ENCODE peak calls at places on chromosomes 3 and 15, in ten cellular contexts. P, J, G, I, S, X, A, Y, H and D are unnamed samples.

GRCh38 chr3:171428321-171428787 is 31.9 kb downstream of the TNIK start:
- DNase-seq in A (no peak), S (no peak), J (no peak), I (no peak), Y (no peak), X (no peak), P (no peak), G (no peak), H (no peak), D (no peak)

GRCh38 chr3:142614059-142614626 is 17.9 kb downstream of the PLS1 start:
- DNase-seq in Y (no peak), H (no peak), J (no peak), A (no peak), P (no peak), X (no peak), G (no peak), I (no peak), S (no peak), D (no peak)

GRCh38 chr3:175940243-175940642 is 1081.1 kb downstream of the NAALADL2 start:
- DNase-seq in Y (no peak), G (no peak), X (no peak), H (peak), A (no peak), P (no peak), J (no peak), I (no peak), S (peak), D (peak)

GRCh38 chr3:194184265-194184751 is 48.4 kb downstream of the HES1 start:
- DNase-seq in I (no peak), G (no peak), P (no peak), S (no peak), Y (no peak), A (no peak), X (no peak), H (no peak), J (no peak), D (no peak)

GRCh38 chr15:96515391-96515790 is 184.9 kb downstream of the NR2F2 start:
- DNase-seq in P (no peak), J (no peak), S (no peak), Y (no peak), A (no peak), H (no peak), X (no peak), G (no peak), I (no peak), D (no peak)

GRCh38 chr3:24195504-24196230 is 250.6 kb downstream of the NR1D2 start:
- DNase-seq in G (no peak), I (no peak), A (no peak), H (peak), X (no peak), P (no peak), Y (no peak), J (no peak), S (no peak), D (no peak)

GRCh38 chr3:82044918-82045715 is 283.7 kb upstream of the GBE1 start:
- DNase-seq in X (no peak), I (no peak), Y (no peak), H (no peak), P (no peak), G (no peak), S (no peak), J (no peak), A (no peak), D (no peak)

GRCh38 chr3:134677196-134677986 is 26.6 kb upstream of the KY start:
- DNase-seq in G (no peak), P (peak), A (no peak), S (peak), H (no peak), J (peak), X (peak), I (no peak), Y (no peak), D (no peak)

GRCh38 chr3:52444860-52445793 is at the start of gene SEMA3G:
- DNase-seq in X (peak), Y (peak), S (peak), A (peak), G (no peak), P (peak), I (peak), J (peak), H (peak), D (no peak)

GRCh38 chr3:86629511-86629910 is 361.4 kb downstream of the VGLL3 start:
- DNase-seq in A (no peak), I (no peak), Y (no peak), S (no peak), H (no peak), X (no peak), P (no peak), G (no peak), J (no peak), D (no peak)

GRCh38 chr15:68429691-68430470 is 2.1 kb downstream of the ITGA11 start:
- DNase-seq in J (no peak), X (no peak), A (no peak), I (no peak), S (no peak), G (no peak), Y (no peak), P (no peak), H (peak), D (no peak)

GRCh38 chr3:126433496-126434263 is 39.0 kb downstream of the CFAP100 start:
- DNase-seq in Y (peak), I (no peak), G (no peak), J (no peak), H (no peak), X (no peak), S (no peak), A (no peak), P (peak), D (no peak)

GRCh38 chr3:10421996-10422395 is 83.4 kb downstream of the ATP2B2 start:
- DNase-seq in J (no peak), A (no peak), P (no peak), S (no peak), X (no peak), Y (no peak), I (no peak), G (no peak), H (no peak), D (no peak)

GRCh38 chr15:73899197-73900128 is 26.1 kb downstream of the TBC1D21 start:
- DNase-seq in I (no peak), P (no peak), G (no peak), J (no peak), H (peak), Y (no peak), S (no peak), X (no peak), A (no peak), D (no peak)

GRCh38 chr15:74863239-74864056 is 9.7 kb downstream of the SCAMP2 start:
- DNase-seq in X (no peak), A (no peak), S (no peak), Y (no peak), G (no peak), P (peak), I (no peak), J (no peak), H (peak), D (peak)

GRCh38 chr15:37933685-37934084 is 755 bp upstream of the TMCO5A start:
- DNase-seq in G (no peak), S (no peak), J (no peak), X (no peak), Y (no peak), A (no peak), P (no peak), H (peak), I (no peak), D (peak)

GRCh38 chr15:70096215-70096974 is 1.3 kb downstream of the TLE3 start:
- DNase-seq in J (no peak), S (peak), I (peak), G (peak), X (peak), A (peak), H (peak), P (peak), Y (peak), D (no peak)

GRCh38 chr3:186259612-186260383 is 102.2 kb downstream of the DGKG start:
- DNase-seq in P (peak), H (peak), G (peak), S (peak), I (peak), J (peak), Y (peak), X (peak), A (peak), D (peak)

DNA sequence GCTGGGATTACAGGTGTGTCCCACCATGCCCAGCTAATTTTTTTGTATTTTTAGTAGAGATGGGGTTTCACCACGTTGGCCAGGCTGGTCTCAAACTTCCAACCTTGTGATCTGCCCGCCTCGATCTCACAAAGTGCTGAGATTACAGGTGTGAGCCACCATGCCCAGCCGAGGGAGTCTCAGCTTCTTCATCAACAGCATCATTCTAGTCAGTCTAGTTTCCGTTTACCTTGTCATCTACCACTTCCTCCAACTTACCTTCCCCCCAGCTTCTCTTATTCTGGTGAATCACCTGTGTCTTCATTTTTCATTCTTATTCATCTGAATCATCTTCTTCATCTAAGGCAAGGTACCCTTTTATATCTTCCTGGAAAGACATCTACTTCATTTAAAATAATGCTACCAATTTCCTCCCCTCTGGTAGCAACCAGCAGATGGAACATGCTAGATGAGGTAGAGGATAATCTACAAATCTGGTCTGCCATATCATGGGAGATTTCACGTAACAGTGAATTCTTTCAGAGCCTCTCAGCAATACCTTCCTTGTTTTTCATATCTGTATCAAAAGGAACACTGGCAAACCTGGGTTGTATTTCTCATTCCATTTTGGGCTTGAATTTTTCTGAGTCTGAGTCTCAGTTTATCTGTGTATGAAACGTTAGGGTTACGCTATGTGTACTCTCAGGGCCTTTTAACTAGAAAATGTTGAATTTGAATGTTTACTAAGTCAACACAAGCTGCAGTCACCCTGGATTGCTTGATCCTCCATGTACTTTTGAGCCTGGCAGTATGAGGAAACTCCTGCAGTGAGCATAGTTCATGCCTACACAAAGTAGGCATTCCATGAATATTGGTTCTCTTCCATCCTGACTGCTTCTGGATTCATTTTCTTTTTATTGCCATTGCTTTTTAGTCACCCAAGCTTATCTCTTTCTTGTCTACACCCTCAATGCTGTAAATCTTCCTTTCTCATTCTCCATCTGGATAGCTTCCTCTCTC is 16.8 kb downstream of the LPP start:
- DNase-seq in J (peak), Y (no peak), A (peak), S (no peak), H (no peak), P (no peak), X (no peak), G (no peak), I (peak), D (no peak)
- TF ChIP-seq CTCF in J (no peak), Y (no peak), A (no peak), S (no peak), H (no peak), P (no peak), X (no peak), G (no peak), I (no peak), D (no peak)

GRCh38 chr3:107578523-107578922 is 55.8 kb downstream of the BBX start:
- DNase-seq in X (peak), I (no peak), P (no peak), Y (no peak), S (no peak), J (no peak), H (no peak), G (no peak), A (no peak), D (no peak)
- TF ChIP-seq CTCF in X (no peak), I (no peak), P (no peak), Y (no peak), S (no peak), J (no peak), H (no peak), G (no peak), A (no peak), D (no peak)

DNA sequence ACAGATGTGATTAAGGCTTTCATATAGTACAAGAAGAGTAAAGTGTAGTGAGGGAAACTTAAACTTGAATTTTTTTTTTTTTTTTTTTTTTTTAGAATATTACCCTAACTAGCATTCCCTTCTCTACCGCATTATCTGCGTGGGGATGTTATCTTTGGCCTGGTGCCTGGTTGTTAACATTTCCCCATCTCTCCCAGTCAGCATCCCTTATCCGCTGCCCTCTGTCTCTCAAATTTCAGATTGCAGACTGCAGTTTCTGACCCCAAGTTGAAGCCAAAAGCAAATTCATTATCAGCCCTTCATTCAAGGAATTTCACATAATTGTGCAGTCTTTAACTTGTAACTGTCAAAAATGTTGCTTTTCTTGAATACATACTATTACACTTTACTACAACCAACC is 353.0 kb downstream of the PLOD2 start:
- DNase-seq in Y (no peak), H (no peak), S (no peak), A (no peak), G (peak), J (no peak), X (no peak), I (no peak), P (peak), D (peak)
- TF ChIP-seq CTCF in Y (no peak), H (no peak), S (no peak), A (no peak), G (no peak), J (no peak), X (no peak), I (no peak), P (peak), D (peak)

GRCh38 chr15:29692527-29692926 is 129.7 kb downstream of the TJP1 start:
- DNase-seq in X (no peak), G (no peak), J (no peak), S (no peak), A (no peak), P (no peak), I (no peak), H (no peak), Y (no peak), D (no peak)
- TF ChIP-seq CTCF in X (no peak), G (no peak), J (no peak), S (no peak), A (no peak), P (no peak), I (no peak), H (peak), Y (no peak), D (peak)

GRCh38 chr15:84981711-84982300 is at the start of gene PDE8A:
- DNase-seq in G (peak), I (peak), A (peak), P (peak), Y (no peak), J (no peak), X (peak), H (peak), S (peak), D (peak)
- TF ChIP-seq CTCF in G (no peak), I (no peak), A (no peak), P (no peak), Y (no peak), J (no peak), X (no peak), H (no peak), S (no peak), D (peak)